ENCODE peak calls at places on chromosomes 12 and 14, in nine cellular contexts. J is ELR, A is skeletal muscle cell, B is PC-3, Z is GM23338, V is activated gamma-delta T cell treated with Interleukin-2 at 50 U/mL for 16 hours, R is stromal cell of bone marrow, K is A172, M is fibroblast of the aortic adventitia. N is an unnamed sample.

GRCh38 chr14:104549536-104550339 is 29.8 kb upstream of the C14orf180 start:
- DNase-seq in J (no peak), A (no peak), B (no peak), Z (no peak), V (no peak), R (no peak), K (no peak), M (no peak), N (no peak)

GRCh38 chr12:74415633-74416032 is 122.0 kb upstream of the ATXN7L3B start:
- DNase-seq in J (peak), A (no peak), B (peak), Z (peak), V (no peak), R (no peak), K (peak), M (peak), N (peak)

GRCh38 chr14:73973497-73973896 is 23.4 kb downstream of the COQ6 start:
- DNase-seq in J (no peak), A (no peak), B (no peak), Z (no peak), V (no peak), R (no peak), K (no peak), M (no peak), N (no peak)

GRCh38 chr14:77615231-77616132 is 955 bp downstream of the SPTLC2 start:
- DNase-seq in J (peak), A (no peak), B (peak), Z (peak), V (peak), R (no peak), K (peak), M (no peak), N (peak)

GRCh38 chr12:2834581-2835491 is at the start of gene NRIP2:
- DNase-seq in J (peak), A (peak), B (no peak), Z (peak), V (no peak), R (no peak), K (no peak), M (peak), N (peak)

GRCh38 chr12:1498199-1498740 is 96.1 kb downstream of the FBXL14 start:
- DNase-seq in J (no peak), A (no peak), B (no peak), Z (no peak), V (no peak), R (no peak), K (no peak), M (no peak), N (no peak)

GRCh38 chr12:14275886-14276285 is 89.6 kb upstream of the ATF7IP start:
- DNase-seq in J (no peak), A (no peak), B (no peak), Z (no peak), V (no peak), R (no peak), K (no peak), M (no peak), N (no peak)

GRCh38 chr14:90760591-90761316 is 55.5 kb downstream of the TTC7B start:
- DNase-seq in J (peak), A (no peak), B (peak), Z (peak), V (no peak), R (no peak), K (peak), M (peak), N (peak)

GRCh38 chr12:101696477-101697196 is 803 bp upstream of the CHPT1 start:
- DNase-seq in J (no peak), A (no peak), B (peak), Z (peak), V (no peak), R (no peak), K (no peak), M (peak), N (peak)

GRCh38 chr12:27285395-27285794 is 41.3 kb downstream of the STK38L start:
- DNase-seq in J (peak), A (no peak), B (no peak), Z (no peak), V (no peak), R (no peak), K (peak), M (peak), N (peak)

GRCh38 chr14:85824526-85824925 is 294.6 kb downstream of the FLRT2 start:
- DNase-seq in J (no peak), A (no peak), B (no peak), Z (no peak), V (no peak), R (no peak), K (no peak), M (no peak), N (no peak)

N was measured in dermis blood vessel endothelial cell.